ENCODE peak calls at places on chromosomes 16 and 17, in seven cellular contexts. One of them, this sample, is unnamed.

GRCh38 chr16:86635181-86635580 is 56.8 kb downstream of the FOXL1 start:
- DNase-seq in NB4: peak
- DNase-seq in HCEC 1CT: no peak
- DNase-seq in neural crest cell: no peak
- DNase-seq in NCI-H1930: no peak
- DNase-seq in activated CD4-positive, CD25-positive, alpha-beta regulatory T cell treated with anti-CD3 and anti-CD28 coated beads, Interleukin-2, amount 50 U/mL, for 16 hours: no peak
- DNase-seq in activated T-helper 1 cell treated with Interleukin-2 at 50 U/mL for 16 hours: no peak
- DNase-seq in this sample: no peak

GRCh38 chr17:80847506-80848230 is 144.0 kb upstream of the CHMP6 start:
- DNase-seq in HCEC 1CT: no peak
- DNase-seq in NCI-H1930: no peak
- DNase-seq in NB4: no peak
- DNase-seq in activated T-helper 1 cell treated with Interleukin-2 at 50 U/mL for 16 hours: peak
- DNase-seq in activated CD4-positive, CD25-positive, alpha-beta regulatory T cell treated with anti-CD3 and anti-CD28 coated beads, Interleukin-2, amount 50 U/mL, for 16 hours: peak
- DNase-seq in neural crest cell: no peak
- DNase-seq in this sample: no peak

GRCh38 chr17:63476494-63476856 is 386 bp upstream of the ACE start:
- DNase-seq in NCI-H1930: peak
- DNase-seq in neural crest cell: peak
- DNase-seq in activated CD4-positive, CD25-positive, alpha-beta regulatory T cell treated with anti-CD3 and anti-CD28 coated beads, Interleukin-2, amount 50 U/mL, for 16 hours: no peak
- DNase-seq in HCEC 1CT: no peak
- DNase-seq in activated T-helper 1 cell treated with Interleukin-2 at 50 U/mL for 16 hours: no peak
- DNase-seq in NB4: no peak
- DNase-seq in this sample: peak

GRCh38 chr17:10805911-10806310 is 2.0 kb upstream of the TMEM238L start:
- DNase-seq in activated T-helper 1 cell treated with Interleukin-2 at 50 U/mL for 16 hours: no peak
- DNase-seq in activated CD4-positive, CD25-positive, alpha-beta regulatory T cell treated with anti-CD3 and anti-CD28 coated beads, Interleukin-2, amount 50 U/mL, for 16 hours: no peak
- DNase-seq in HCEC 1CT: no peak
- DNase-seq in NB4: no peak
- DNase-seq in NCI-H1930: no peak
- DNase-seq in neural crest cell: no peak
- DNase-seq in this sample: no peak

GRCh38 chr17:48954300-48954755 is 9.7 kb upstream of the SNF8 start:
- DNase-seq in NCI-H1930: peak
- DNase-seq in activated CD4-positive, CD25-positive, alpha-beta regulatory T cell treated with anti-CD3 and anti-CD28 coated beads, Interleukin-2, amount 50 U/mL, for 16 hours: no peak
- DNase-seq in HCEC 1CT: peak
- DNase-seq in NB4: peak
- DNase-seq in activated T-helper 1 cell treated with Interleukin-2 at 50 U/mL for 16 hours: no peak
- DNase-seq in neural crest cell: no peak
- DNase-seq in this sample: peak

GRCh38 chr16:11004957-11005610 is 60.7 kb downstream of the CLEC16A start:
- DNase-seq in activated T-helper 1 cell treated with Interleukin-2 at 50 U/mL for 16 hours: no peak
- DNase-seq in NB4: no peak
- DNase-seq in neural crest cell: no peak
- DNase-seq in HCEC 1CT: peak
- DNase-seq in activated CD4-positive, CD25-positive, alpha-beta regulatory T cell treated with anti-CD3 and anti-CD28 coated beads, Interleukin-2, amount 50 U/mL, for 16 hours: no peak
- DNase-seq in NCI-H1930: no peak
- DNase-seq in this sample: no peak

GRCh38 chr17:82201498-82201910 is 11.1 kb downstream of the CCDC57 start:
- DNase-seq in NB4: no peak
- DNase-seq in activated CD4-positive, CD25-positive, alpha-beta regulatory T cell treated with anti-CD3 and anti-CD28 coated beads, Interleukin-2, amount 50 U/mL, for 16 hours: no peak
- DNase-seq in activated T-helper 1 cell treated with Interleukin-2 at 50 U/mL for 16 hours: no peak
- DNase-seq in HCEC 1CT: no peak
- DNase-seq in NCI-H1930: no peak
- DNase-seq in neural crest cell: no peak
- DNase-seq in this sample: no peak

GRCh38 chr17:77374170-77374936 is 233.6 kb downstream of the SEC14L1 start:
- DNase-seq in NCI-H1930: no peak
- DNase-seq in HCEC 1CT: peak
- DNase-seq in activated T-helper 1 cell treated with Interleukin-2 at 50 U/mL for 16 hours: peak
- DNase-seq in NB4: peak
- DNase-seq in neural crest cell: peak
- DNase-seq in activated CD4-positive, CD25-positive, alpha-beta regulatory T cell treated with anti-CD3 and anti-CD28 coated beads, Interleukin-2, amount 50 U/mL, for 16 hours: peak
- DNase-seq in this sample: peak

GRCh38 chr16:66970775-66971725 is 10.0 kb downstream of the CES3 start:
- DNase-seq in NB4: no peak
- DNase-seq in HCEC 1CT: peak
- DNase-seq in activated T-helper 1 cell treated with Interleukin-2 at 50 U/mL for 16 hours: no peak
- DNase-seq in activated CD4-positive, CD25-positive, alpha-beta regulatory T cell treated with anti-CD3 and anti-CD28 coated beads, Interleukin-2, amount 50 U/mL, for 16 hours: no peak
- DNase-seq in neural crest cell: no peak
- DNase-seq in NCI-H1930: no peak
- DNase-seq in this sample: no peak

GRCh38 chr16:59905628-59906027 is 1171.5 kb upstream of the GOT2 start:
- DNase-seq in NCI-H1930: no peak
- DNase-seq in NB4: no peak
- DNase-seq in activated CD4-positive, CD25-positive, alpha-beta regulatory T cell treated with anti-CD3 and anti-CD28 coated beads, Interleukin-2, amount 50 U/mL, for 16 hours: no peak
- DNase-seq in neural crest cell: no peak
- DNase-seq in HCEC 1CT: no peak
- DNase-seq in activated T-helper 1 cell treated with Interleukin-2 at 50 U/mL for 16 hours: no peak
- DNase-seq in this sample: no peak

GRCh38 chr17:28704219-28704858 is 7.3 kb downstream of the PROCA1 start:
- DNase-seq in activated T-helper 1 cell treated with Interleukin-2 at 50 U/mL for 16 hours: no peak
- DNase-seq in HCEC 1CT: no peak
- DNase-seq in NB4: no peak
- DNase-seq in NCI-H1930: no peak
- DNase-seq in neural crest cell: no peak
- DNase-seq in activated CD4-positive, CD25-positive, alpha-beta regulatory T cell treated with anti-CD3 and anti-CD28 coated beads, Interleukin-2, amount 50 U/mL, for 16 hours: no peak
- DNase-seq in this sample: no peak

GRCh38 chr17:81479175-81479574 is 33.4 kb downstream of the ACTG1 start:
- DNase-seq in activated CD4-positive, CD25-positive, alpha-beta regulatory T cell treated with anti-CD3 and anti-CD28 coated beads, Interleukin-2, amount 50 U/mL, for 16 hours: no peak
- DNase-seq in NCI-H1930: no peak
- DNase-seq in NB4: no peak
- DNase-seq in HCEC 1CT: no peak
- DNase-seq in neural crest cell: no peak
- DNase-seq in activated T-helper 1 cell treated with Interleukin-2 at 50 U/mL for 16 hours: no peak
- DNase-seq in this sample: no peak

GRCh38 chr16:85934210-85934609 is 35.2 kb downstream of the IRF8 start:
- DNase-seq in HCEC 1CT: no peak
- DNase-seq in NB4: no peak
- DNase-seq in NCI-H1930: no peak
- DNase-seq in activated T-helper 1 cell treated with Interleukin-2 at 50 U/mL for 16 hours: no peak
- DNase-seq in activated CD4-positive, CD25-positive, alpha-beta regulatory T cell treated with anti-CD3 and anti-CD28 coated beads, Interleukin-2, amount 50 U/mL, for 16 hours: no peak
- DNase-seq in neural crest cell: no peak
- DNase-seq in this sample: no peak

GRCh38 chr16:84603115-84603816 is 14.6 kb downstream of the COTL1 start:
- DNase-seq in activated CD4-positive, CD25-positive, alpha-beta regulatory T cell treated with anti-CD3 and anti-CD28 coated beads, Interleukin-2, amount 50 U/mL, for 16 hours: no peak
- DNase-seq in HCEC 1CT: peak
- DNase-seq in neural crest cell: no peak
- DNase-seq in activated T-helper 1 cell treated with Interleukin-2 at 50 U/mL for 16 hours: no peak
- DNase-seq in NB4: peak
- DNase-seq in NCI-H1930: no peak
- DNase-seq in this sample: no peak

GRCh38 chr17:6648181-6648580 is 3.2 kb downstream of the MED31 start:
- DNase-seq in activated T-helper 1 cell treated with Interleukin-2 at 50 U/mL for 16 hours: no peak
- DNase-seq in activated CD4-positive, CD25-positive, alpha-beta regulatory T cell treated with anti-CD3 and anti-CD28 coated beads, Interleukin-2, amount 50 U/mL, for 16 hours: no peak
- DNase-seq in NB4: peak
- DNase-seq in HCEC 1CT: no peak
- DNase-seq in NCI-H1930: no peak
- DNase-seq in neural crest cell: no peak
- DNase-seq in this sample: no peak

GRCh38 chr16:89498839-89499238 is 8.5 kb upstream of the ANKRD11 start:
- DNase-seq in neural crest cell: no peak
- DNase-seq in NB4: no peak
- DNase-seq in NCI-H1930: no peak
- DNase-seq in activated T-helper 1 cell treated with Interleukin-2 at 50 U/mL for 16 hours: no peak
- DNase-seq in activated CD4-positive, CD25-positive, alpha-beta regulatory T cell treated with anti-CD3 and anti-CD28 coated beads, Interleukin-2, amount 50 U/mL, for 16 hours: no peak
- DNase-seq in HCEC 1CT: peak
- DNase-seq in this sample: no peak

GRCh38 chr16:78729687-78730086 is 630.2 kb downstream of the WWOX start:
- DNase-seq in HCEC 1CT: no peak
- DNase-seq in NB4: no peak
- DNase-seq in activated T-helper 1 cell treated with Interleukin-2 at 50 U/mL for 16 hours: no peak
- DNase-seq in activated CD4-positive, CD25-positive, alpha-beta regulatory T cell treated with anti-CD3 and anti-CD28 coated beads, Interleukin-2, amount 50 U/mL, for 16 hours: no peak
- DNase-seq in neural crest cell: no peak
- DNase-seq in NCI-H1930: no peak
- DNase-seq in this sample: no peak

GRCh38 chr17:888998-889401 is 90.6 kb downstream of the NXN start:
- DNase-seq in NCI-H1930: no peak
- DNase-seq in neural crest cell: no peak
- DNase-seq in NB4: no peak
- DNase-seq in activated CD4-positive, CD25-positive, alpha-beta regulatory T cell treated with anti-CD3 and anti-CD28 coated beads, Interleukin-2, amount 50 U/mL, for 16 hours: no peak
- DNase-seq in HCEC 1CT: no peak
- DNase-seq in activated T-helper 1 cell treated with Interleukin-2 at 50 U/mL for 16 hours: no peak
- DNase-seq in this sample: no peak

GRCh38 chr17:45319239-45319703 is 2.5 kb upstream of the MAP3K14 start:
- DNase-seq in activated T-helper 1 cell treated with Interleukin-2 at 50 U/mL for 16 hours: no peak
- DNase-seq in HCEC 1CT: peak
- DNase-seq in NCI-H1930: no peak
- DNase-seq in activated CD4-positive, CD25-positive, alpha-beta regulatory T cell treated with anti-CD3 and anti-CD28 coated beads, Interleukin-2, amount 50 U/mL, for 16 hours: no peak
- DNase-seq in NB4: peak
- DNase-seq in neural crest cell: no peak
- DNase-seq in this sample: no peak